ENCODE peak calls at places on chromosome 3, in five cellular contexts. D is stomach; V is H9; E is CD4-positive, alpha-beta T cell; H is colonic mucosa. M is an unnamed sample.

GRCh38 chr3:104526901-104527401 is 839.8 kb upstream of the ALCAM start:
- DNase-seq in D (no peak), V (no peak), E (no peak), H (no peak), M (no peak)

GRCh38 chr3:10599017-10599416 is 93.6 kb upstream of the ATP2B2 start:
- DNase-seq in D (no peak), V (no peak), E (no peak), H (no peak), M (no peak)

GRCh38 chr3:177932750-177933660 is 603.2 kb upstream of the KCNMB2 start:
- DNase-seq in D (no peak), V (no peak), E (no peak), H (no peak), M (no peak)

GRCh38 chr3:49411550-49411967 is 217 bp downstream of the RHOA start:
- DNase-seq in D (peak; percentile 66), V (no peak), E (peak; percentile 42), H (peak; percentile 60), M (no peak)

GRCh38 chr3:75242012-75242411 is 422.1 kb upstream of the FRG2C start:
- DNase-seq in D (no peak), V (no peak), E (no peak), H (no peak), M (no peak)

GRCh38 chr3:13896473-13897154 is 16.7 kb upstream of the WNT7A start:
- DNase-seq in D (peak; percentile 63), V (peak; percentile 72), E (peak; percentile 38), H (peak; percentile 70), M (no peak)

GRCh38 chr3:127990461-127990860 is 61.8 kb upstream of the SEC61A1 start:
- DNase-seq in D (no peak), V (no peak), E (no peak), H (no peak), M (no peak)

GRCh38 chr3:54443572-54444161 is 321.3 kb downstream of the CACNA2D3 start:
- DNase-seq in D (no peak), V (no peak), E (no peak), H (no peak), M (no peak)

GRCh38 chr3:137165117-137165806 is 207.5 kb downstream of the IL20RB start:
- DNase-seq in D (no peak), V (no peak), E (no peak), H (no peak), M (no peak)

GRCh38 chr3:28198970-28199369 is 42.4 kb upstream of the CMC1 start:
- DNase-seq in D (no peak), V (no peak), E (no peak), H (no peak), M (no peak)

GRCh38 chr3:156400735-156401134 is 154.2 kb downstream of the SSR3 start:
- DNase-seq in D (no peak), V (no peak), E (no peak), H (no peak), M (no peak)

GRCh38 chr3:128294999-128295468 is 141.8 kb downstream of the EEFSEC start:
- DNase-seq in D (no peak), V (peak; percentile 12), E (no peak), H (peak; percentile 11), M (no peak)

GRCh38 chr3:106913111-106913698 is 464.0 kb upstream of the CCDC54 start:
- DNase-seq in D (no peak), V (peak; percentile 75), E (no peak), H (no peak), M (peak; percentile 55)

GRCh38 chr3:8888296-8888915 is 74.9 kb downstream of the RAD18 start:
- DNase-seq in D (no peak), V (no peak), E (no peak), H (no peak), M (no peak)

GRCh38 chr3:54120657-54121403 is 1.5 kb upstream of the CACNA2D3 start:
- DNase-seq in D (peak; percentile 27), V (peak; percentile 69), E (no peak), H (no peak), M (no peak)

GRCh38 chr3:162586591-162586990 is 1090.0 kb downstream of the OTOL1 start:
- DNase-seq in D (no peak), V (no peak), E (no peak), H (no peak), M (no peak)

GRCh38 chr3:105118905-105119304 is 247.8 kb upstream of the ALCAM start:
- DNase-seq in D (no peak), V (no peak), E (no peak), H (no peak), M (no peak)

GRCh38 chr3:117964814-117965213 is 1069.8 kb downstream of the IGSF11 start:
- DNase-seq in D (no peak), V (no peak), E (no peak), H (no peak), M (no peak)

GRCh38 chr3:183515968-183516851 is 39.3 kb downstream of the KLHL6 start:
- DNase-seq in D (no peak), V (no peak), E (peak; percentile 52), H (no peak), M (no peak)

GRCh38 chr3:187741403-187742350 is 3.6 kb downstream of the BCL6 start:
- DNase-seq in D (peak; percentile 72), V (peak; percentile 54), E (peak; percentile 66), H (peak; percentile 82), M (no peak)

GRCh38 chr3:133384331-133385027 is 15.4 kb upstream of the BFSP2 start:
- DNase-seq in D (peak; percentile 70), V (peak; percentile 83), E (no peak), H (peak; percentile 30), M (peak; percentile 43)

GRCh38 chr3:155744091-155744625 is 713 bp downstream of the PLCH1 start:
- DNase-seq in D (peak; percentile 71), V (peak; percentile 79), E (peak; percentile 11), H (peak; percentile 79), M (no peak)

GRCh38 chr3:58683001-58683845 is 16.6 kb upstream of the FAM3D start:
- DNase-seq in D (no peak), V (no peak), E (no peak), H (no peak), M (no peak)

GRCh38 chr3:166570136-166570535 is 732.9 kb upstream of the BCHE start:
- DNase-seq in D (no peak), V (no peak), E (no peak), H (no peak), M (no peak)

GRCh38 chr3:50862221-50862620 is 187.5 kb downstream of the DOCK3 start:
- DNase-seq in D (no peak), V (peak; percentile 42), E (no peak), H (no peak), M (peak; percentile 31)

GRCh38 chr3:174440350-174440716 is 418.8 kb upstream of the NAALADL2 start:
- DNase-seq in D (no peak), V (no peak), E (no peak), H (peak; percentile 33), M (no peak)

GRCh38 chr3:54955496-54955895 is 27.6 kb upstream of the LRTM1 start:
- DNase-seq in D (no peak), V (no peak), E (no peak), H (no peak), M (no peak)

GRCh38 chr3:182259579-182259978 is 533.7 kb upstream of the ATP11B start:
- DNase-seq in D (peak; percentile 29), V (peak; percentile 66), E (no peak), H (no peak), M (no peak)

GRCh38 chr3:33636125-33636855 is 81.8 kb downstream of the CLASP2 start:
- DNase-seq in D (no peak), V (no peak), E (no peak), H (no peak), M (no peak)

GRCh38 chr3:79187441-79187840 is 580.4 kb downstream of the ROBO1 start:
- DNase-seq in D (no peak), V (no peak), E (no peak), H (no peak), M (no peak)

GRCh38 chr3:192516850-192517249 is 210.5 kb downstream of the FGF12 start:
- DNase-seq in D (no peak), V (no peak), E (no peak), H (no peak), M (no peak)

GRCh38 chr3:46703013-46703520 is 1.9 kb downstream of the TMIE start:
- DNase-seq in D (no peak), V (no peak), E (no peak), H (no peak), M (no peak)

GRCh38 chr3:141393151-141394076 is 25.1 kb downstream of the ZBTB38 start:
- DNase-seq in D (no peak), V (peak; percentile 83), E (no peak), H (peak; percentile 17), M (peak; percentile 43)

GRCh38 chr3:177827517-177828249 is 630.4 kb upstream of the TBL1XR1 start:
- DNase-seq in D (no peak), V (no peak), E (no peak), H (no peak), M (no peak)

DNA sequence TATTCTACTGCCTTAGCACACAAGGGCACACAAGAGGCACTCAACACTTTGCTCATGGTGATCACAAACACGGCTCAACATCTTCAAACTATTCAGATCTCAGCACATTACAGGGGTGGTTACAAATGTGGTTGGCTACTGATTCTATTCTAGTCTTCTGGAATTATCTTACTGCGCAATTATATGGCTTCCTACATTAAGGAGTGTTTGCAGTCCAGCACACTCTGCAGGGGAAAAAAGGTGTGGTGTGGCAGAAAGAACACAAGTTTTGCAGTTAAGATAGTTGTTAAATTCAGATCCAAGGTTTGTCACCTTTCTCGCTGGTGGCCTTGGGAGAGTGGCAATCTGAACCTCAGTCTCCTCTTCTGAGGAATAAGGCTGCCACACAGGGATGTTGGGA is 31.9 kb downstream of the IGF2BP2 start:
- DNase-seq in D (no peak), V (no peak), E (no peak), H (no peak), M (no peak)
- H3K27ac ChIP-seq in D (no peak overlapping the region), V (peak overlapping the region; percentile 47), E (no peak overlapping the region), H (no peak overlapping the region), M (no peak overlapping the region)

GRCh38 chr3:159860727-159861126 is 127.9 kb upstream of the IL12A start:
- DNase-seq in D (no peak), V (no peak), E (no peak), H (no peak), M (no peak)
- H3K27ac ChIP-seq in D (no peak overlapping the region), V (no peak overlapping the region), E (no peak overlapping the region), H (no peak overlapping the region), M (no peak overlapping the region)

DNA sequence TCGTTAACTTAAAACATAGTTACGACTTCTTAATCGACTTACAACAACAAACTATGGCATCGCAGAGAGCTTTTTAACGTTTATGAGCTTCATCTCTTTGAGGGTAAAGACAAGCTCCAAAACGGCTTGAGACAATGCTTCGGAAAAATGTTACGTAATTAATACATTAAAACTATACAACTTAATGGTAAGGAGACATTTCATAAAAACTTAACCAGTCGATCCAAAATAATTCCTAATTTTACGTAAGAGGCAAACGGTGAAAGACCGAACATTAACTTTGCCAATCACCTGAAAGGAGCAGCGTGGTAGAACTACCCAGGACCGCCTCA is 1.1 kb downstream of the NAA50 start:
- DNase-seq in D (no peak), V (no peak), E (no peak), H (no peak), M (no peak)
- H3K27ac ChIP-seq in D (peak overlapping the region; percentile 99), V (no peak overlapping the region), E (no peak overlapping the region), H (peak overlapping the region; percentile 98), M (no peak overlapping the region)

DNA sequence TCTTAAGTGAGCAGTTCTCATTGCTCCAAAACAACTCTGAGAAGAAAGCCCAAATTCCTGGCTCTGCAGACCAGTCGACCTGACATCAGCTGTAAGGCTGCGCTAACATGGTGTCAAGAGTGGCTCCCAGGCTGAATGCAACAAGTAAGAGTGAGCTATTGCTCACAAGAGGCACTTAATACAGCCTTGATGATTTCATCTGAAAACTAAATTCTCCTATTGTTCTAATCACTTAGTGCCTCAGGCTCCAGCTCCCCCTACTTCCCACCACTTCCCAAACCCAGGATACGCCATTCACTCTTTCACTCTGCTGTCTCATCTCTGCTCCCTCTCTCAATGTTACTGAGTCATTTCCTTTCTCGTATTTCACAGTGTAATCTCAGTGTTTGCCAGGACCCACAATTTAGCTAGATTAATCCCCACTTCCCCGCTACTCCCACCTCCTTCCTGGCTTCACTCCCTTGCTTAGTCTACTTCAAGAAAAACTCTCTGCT is 81.7 kb downstream of the WWTR1 start:
- DNase-seq in D (no peak), V (peak; percentile 62), E (no peak), H (peak; percentile 27), M (no peak)
- H3K27ac ChIP-seq in D (peak overlapping the region; percentile 86), V (peak overlapping the region; percentile 2), E (no peak overlapping the region), H (peak overlapping the region; percentile 49), M (no peak overlapping the region)